ENCODE peak calls at places on chromosome 21, in five cellular contexts. One of them, this sample, is unnamed.

GRCh38 chr21:25837545-25838263 is 102.9 kb downstream of the GABPA start:
- DNase-seq in SK-N-SH: no peak
- DNase-seq in GM12892: no peak
- DNase-seq in H1: no peak
- DNase-seq in GM12878: no peak
- DNase-seq in this sample: no peak

GRCh38 chr21:19268634-19269138 is 865.1 kb upstream of the TMPRSS15 start:
- DNase-seq in SK-N-SH: no peak
- DNase-seq in GM12892: no peak
- DNase-seq in H1: no peak
- DNase-seq in GM12878: no peak
- DNase-seq in this sample: no peak

GRCh38 chr21:35266546-35266945 is 217.4 kb upstream of the RUNX1 start:
- DNase-seq in SK-N-SH: no peak
- DNase-seq in GM12892: no peak
- DNase-seq in H1: no peak
- DNase-seq in GM12878: no peak
- DNase-seq in this sample: no peak

GRCh38 chr21:43868461-43868860 is 3.4 kb downstream of the AGPAT3 start:
- DNase-seq in SK-N-SH: no peak
- DNase-seq in GM12892: no peak
- DNase-seq in H1: no peak
- DNase-seq in GM12878: no peak
- DNase-seq in this sample: no peak

GRCh38 chr21:41121785-41122415 is 46.1 kb upstream of the BACE2 start:
- DNase-seq in SK-N-SH: peak; percentile 61
- DNase-seq in GM12892: no peak
- DNase-seq in H1: peak; percentile 96
- DNase-seq in GM12878: peak; percentile 1
- DNase-seq in this sample: peak; percentile 35

GRCh38 chr21:21286170-21286798 is 288.1 kb downstream of the NCAM2 start:
- DNase-seq in SK-N-SH: no peak
- DNase-seq in GM12892: no peak
- DNase-seq in H1: no peak
- DNase-seq in GM12878: no peak
- DNase-seq in this sample: no peak

GRCh38 chr21:33937931-33938339 is 22.3 kb upstream of the ATP5PO start:
- DNase-seq in SK-N-SH: no peak
- DNase-seq in GM12892: no peak
- DNase-seq in H1: peak; percentile 33
- DNase-seq in GM12878: no peak
- DNase-seq in this sample: no peak

GRCh38 chr21:33261635-33262034 is 4.5 kb upstream of the IL10RB start:
- DNase-seq in SK-N-SH: no peak
- DNase-seq in GM12892: no peak
- DNase-seq in H1: no peak
- DNase-seq in GM12878: no peak
- DNase-seq in this sample: no peak

GRCh38 chr21:40595806-40596205 is 251.2 kb downstream of the DSCAM start:
- DNase-seq in SK-N-SH: no peak
- DNase-seq in GM12892: no peak
- DNase-seq in H1: no peak
- DNase-seq in GM12878: no peak
- DNase-seq in this sample: no peak

GRCh38 chr21:17463441-17463840 is 49.4 kb upstream of the CXADR start:
- DNase-seq in SK-N-SH: no peak
- DNase-seq in GM12892: no peak
- DNase-seq in H1: no peak
- DNase-seq in GM12878: no peak
- DNase-seq in this sample: no peak

GRCh38 chr21:23861908-23862504 is 1745.3 kb downstream of the MRPL39 start:
- DNase-seq in SK-N-SH: no peak
- DNase-seq in GM12892: no peak
- DNase-seq in H1: no peak
- DNase-seq in GM12878: no peak
- DNase-seq in this sample: no peak

GRCh38 chr21:33854604-33855003 is 61.0 kb downstream of the ATP5PO start:
- DNase-seq in SK-N-SH: no peak
- DNase-seq in GM12892: no peak
- DNase-seq in H1: no peak
- DNase-seq in GM12878: no peak
- DNase-seq in this sample: no peak

GRCh38 chr21:27570306-27570868 is 603.5 kb upstream of the ADAMTS5 start:
- DNase-seq in SK-N-SH: no peak
- DNase-seq in GM12892: no peak
- DNase-seq in H1: no peak
- DNase-seq in GM12878: no peak
- DNase-seq in this sample: no peak

GRCh38 chr21:26148834-26149354 is 21.7 kb downstream of the APP start:
- DNase-seq in SK-N-SH: no peak
- DNase-seq in GM12892: no peak
- DNase-seq in H1: no peak
- DNase-seq in GM12878: no peak
- DNase-seq in this sample: no peak

GRCh38 chr21:26107439-26107838 is 63.1 kb downstream of the APP start:
- DNase-seq in SK-N-SH: no peak
- DNase-seq in GM12892: no peak
- DNase-seq in H1: no peak
- DNase-seq in GM12878: no peak
- DNase-seq in this sample: no peak

GRCh38 chr21:27365394-27365793 is 398.5 kb upstream of the ADAMTS5 start:
- DNase-seq in SK-N-SH: no peak
- DNase-seq in GM12892: no peak
- DNase-seq in H1: no peak
- DNase-seq in GM12878: no peak
- DNase-seq in this sample: no peak

GRCh38 chr21:14675774-14676530 is 129.8 kb upstream of the SAMSN1 start:
- DNase-seq in SK-N-SH: no peak
- DNase-seq in GM12892: no peak
- DNase-seq in H1: no peak
- DNase-seq in GM12878: peak; percentile 48
- DNase-seq in this sample: no peak

GRCh38 chr21:17784604-17785402 is 34.4 kb downstream of the C21orf91 start:
- DNase-seq in SK-N-SH: no peak
- DNase-seq in GM12892: no peak
- DNase-seq in H1: no peak
- DNase-seq in GM12878: peak; percentile 99
- DNase-seq in this sample: no peak

GRCh38 chr21:35908311-35909078 is 151.8 kb downstream of the SETD4 start:
- DNase-seq in SK-N-SH: no peak
- DNase-seq in GM12892: no peak
- DNase-seq in H1: no peak
- DNase-seq in GM12878: no peak
- DNase-seq in this sample: no peak

GRCh38 chr21:29677326-29677725 is 262.5 kb downstream of the GRIK1 start:
- DNase-seq in SK-N-SH: no peak
- DNase-seq in GM12892: no peak
- DNase-seq in H1: no peak
- DNase-seq in GM12878: no peak
- DNase-seq in this sample: no peak

GRCh38 chr21:17441370-17441769 is 71.5 kb upstream of the CXADR start:
- DNase-seq in SK-N-SH: no peak
- DNase-seq in GM12892: no peak
- DNase-seq in H1: no peak
- DNase-seq in GM12878: no peak
- DNase-seq in this sample: no peak

GRCh38 chr21:21968810-21969588 is 970.8 kb downstream of the NCAM2 start:
- DNase-seq in SK-N-SH: no peak
- DNase-seq in GM12892: no peak
- DNase-seq in H1: no peak
- DNase-seq in GM12878: no peak
- DNase-seq in this sample: no peak

GRCh38 chr21:20443558-20444155 is 554.6 kb upstream of the NCAM2 start:
- DNase-seq in SK-N-SH: peak; percentile 25
- DNase-seq in GM12892: no peak
- DNase-seq in H1: no peak
- DNase-seq in GM12878: no peak
- DNase-seq in this sample: no peak

GRCh38 chr21:35470522-35470921 is 421.4 kb upstream of the RUNX1 start:
- DNase-seq in SK-N-SH: no peak
- DNase-seq in GM12892: no peak
- DNase-seq in H1: no peak
- DNase-seq in GM12878: no peak
- DNase-seq in this sample: no peak

GRCh38 chr21:34887729-34888568 is 161.2 kb downstream of the RUNX1 start:
- DNase-seq in SK-N-SH: peak; percentile 63
- DNase-seq in GM12892: peak; percentile 64
- DNase-seq in H1: no peak
- DNase-seq in GM12878: no peak
- DNase-seq in this sample: peak; percentile 65

GRCh38 chr21:41147096-41147978 is 20.6 kb upstream of the BACE2 start:
- DNase-seq in SK-N-SH: no peak
- DNase-seq in GM12892: no peak
- DNase-seq in H1: no peak
- DNase-seq in GM12878: no peak
- DNase-seq in this sample: no peak

GRCh38 chr21:42864286-42864685 is 15.1 kb downstream of the WDR4 start:
- DNase-seq in SK-N-SH: peak; percentile 54
- DNase-seq in GM12892: no peak
- DNase-seq in H1: no peak
- DNase-seq in GM12878: no peak
- DNase-seq in this sample: no peak

GRCh38 chr21:42864812-42865211 is 14.5 kb downstream of the WDR4 start:
- DNase-seq in SK-N-SH: peak; percentile 55
- DNase-seq in GM12892: no peak
- DNase-seq in H1: no peak
- DNase-seq in GM12878: no peak
- DNase-seq in this sample: no peak

GRCh38 chr21:42862774-42863503 is 16.4 kb downstream of the WDR4 start:
- DNase-seq in SK-N-SH: peak; percentile 16
- DNase-seq in GM12892: no peak
- DNase-seq in H1: no peak
- DNase-seq in GM12878: no peak
- DNase-seq in this sample: no peak

GRCh38 chr21:42862123-42862475 is 17.2 kb downstream of the WDR4 start:
- DNase-seq in SK-N-SH: no peak
- DNase-seq in GM12892: no peak
- DNase-seq in H1: no peak
- DNase-seq in GM12878: no peak
- DNase-seq in this sample: no peak

DNA sequence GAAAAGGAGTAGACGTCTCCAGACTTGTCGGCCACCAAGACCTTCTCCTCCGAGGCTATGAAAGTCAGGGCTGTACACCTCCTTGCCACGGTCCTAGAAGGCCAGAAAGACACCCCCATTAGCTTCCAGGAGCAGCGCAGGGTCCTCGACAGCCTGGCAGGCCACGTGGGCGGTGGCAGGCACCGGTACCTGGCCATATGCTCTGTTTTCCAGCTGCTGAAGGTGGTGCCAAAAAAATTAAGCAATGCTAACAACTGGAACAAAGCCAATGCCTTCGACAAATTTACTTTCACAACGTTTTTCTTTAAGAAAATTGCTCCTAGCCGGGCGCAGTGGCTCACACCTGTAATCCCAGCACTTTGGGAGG is 15.9 kb downstream of the WDR4 start:
- DNase-seq in SK-N-SH: no peak
- DNase-seq in GM12892: no peak
- DNase-seq in H1: no peak
- DNase-seq in GM12878: no peak
- DNase-seq in this sample: no peak
- TF ChIP-seq TAF1 in SK-N-SH: no peak
- TF ChIP-seq TAF1 in GM12892: no peak
- TF ChIP-seq TAF1 in H1: no peak
- TF ChIP-seq TAF1 in GM12878: no peak
- TF ChIP-seq TAF1 in this sample: no peak

DNA sequence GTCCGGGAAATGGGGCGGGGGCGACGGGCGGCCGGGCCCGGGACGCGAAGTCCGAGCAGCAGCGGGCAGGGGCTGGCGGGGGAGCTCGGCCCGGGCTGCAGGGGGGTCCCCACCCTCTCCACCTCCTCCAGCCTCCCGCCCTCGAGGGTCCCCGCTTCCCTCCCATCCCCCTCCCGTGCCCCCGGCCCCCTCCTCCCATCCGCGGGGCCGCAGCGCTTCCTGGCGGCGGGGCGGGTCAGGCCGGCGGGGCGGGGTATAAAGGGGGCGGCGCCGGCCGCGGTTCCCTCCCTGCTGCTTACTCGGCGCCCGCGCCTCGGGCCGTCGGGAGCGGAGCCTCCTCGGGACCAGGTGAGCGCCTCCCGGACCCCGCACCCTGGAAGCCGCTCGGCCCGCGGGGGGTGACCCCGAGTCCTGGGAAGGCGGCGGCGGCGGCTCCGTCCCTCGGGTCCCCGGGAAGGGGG is at the start of gene COL6A2:
- DNase-seq in SK-N-SH: peak; percentile 97
- DNase-seq in GM12892: peak; percentile 30
- DNase-seq in H1: peak; percentile 89
- DNase-seq in GM12878: no peak
- DNase-seq in this sample: peak; percentile 44
- TF ChIP-seq TAF1 in SK-N-SH: peak; percentile 40
- TF ChIP-seq TAF1 in GM12892: no peak
- TF ChIP-seq TAF1 in H1: no peak
- TF ChIP-seq TAF1 in GM12878: no peak
- TF ChIP-seq TAF1 in this sample: no peak

DNA sequence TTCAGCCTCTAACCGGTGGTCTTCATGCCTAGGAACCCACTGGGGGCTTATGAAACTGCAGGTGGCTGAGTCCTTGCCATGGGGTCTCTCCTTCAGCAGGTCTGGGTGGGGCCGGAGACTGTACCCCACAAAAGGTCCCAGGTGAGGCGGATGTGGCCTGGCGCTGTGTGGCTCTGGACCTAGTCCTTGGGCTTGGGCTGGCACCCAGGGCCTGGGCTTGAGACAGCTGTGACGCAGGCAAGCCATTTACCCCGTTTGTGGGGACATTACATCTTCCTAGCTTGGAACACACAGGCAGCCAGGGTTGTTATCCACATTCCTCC is 5.9 kb upstream of the SLX9 start:
- DNase-seq in SK-N-SH: no peak
- DNase-seq in GM12892: no peak
- DNase-seq in H1: no peak
- DNase-seq in GM12878: no peak
- DNase-seq in this sample: no peak
- TF ChIP-seq TAF1 in SK-N-SH: no peak
- TF ChIP-seq TAF1 in GM12892: no peak
- TF ChIP-seq TAF1 in H1: no peak
- TF ChIP-seq TAF1 in GM12878: no peak
- TF ChIP-seq TAF1 in this sample: no peak

GRCh38 chr21:15703932-15704331 is 25.9 kb upstream of the USP25 start:
- DNase-seq in SK-N-SH: no peak
- DNase-seq in GM12892: no peak
- DNase-seq in H1: no peak
- DNase-seq in GM12878: no peak
- DNase-seq in this sample: no peak

GRCh38 chr21:15701845-15702244 is 27.9 kb upstream of the USP25 start:
- DNase-seq in SK-N-SH: no peak
- DNase-seq in GM12892: no peak
- DNase-seq in H1: no peak
- DNase-seq in GM12878: no peak
- DNase-seq in this sample: no peak

DNA sequence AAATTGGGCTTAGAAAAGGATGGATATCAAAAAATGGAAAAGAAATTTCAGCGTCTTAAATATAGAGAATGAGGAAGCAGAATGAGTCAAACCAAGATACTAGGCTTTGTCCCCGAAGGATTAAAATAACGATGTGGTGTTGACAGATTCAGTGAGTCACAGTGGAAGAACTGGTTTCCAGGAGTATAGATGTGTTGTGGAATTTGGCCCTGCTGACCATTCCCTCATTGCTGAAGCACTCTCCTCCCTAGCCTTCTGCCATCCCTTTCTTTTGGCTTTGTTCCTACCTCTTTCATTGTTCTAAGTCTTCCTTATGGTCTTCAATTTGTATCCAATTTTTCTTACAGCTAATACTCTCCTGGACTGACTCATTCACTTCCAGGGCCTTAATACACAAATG is 23.1 kb upstream of the USP25 start:
- DNase-seq in SK-N-SH: no peak
- DNase-seq in GM12892: no peak
- DNase-seq in H1: no peak
- DNase-seq in GM12878: no peak
- DNase-seq in this sample: no peak
- TF ChIP-seq TAF1 in SK-N-SH: no peak
- TF ChIP-seq TAF1 in GM12892: no peak
- TF ChIP-seq TAF1 in H1: no peak
- TF ChIP-seq TAF1 in GM12878: no peak
- TF ChIP-seq TAF1 in this sample: no peak

This sample was measured in GM12891.